ENCODE peak calls at places on chromosomes 7 and 10, in ten cellular contexts. C is K562, O is right lobe of liver, F is body of pancreas, Y is tibial artery, U is tibial nerve, G is psoas muscle, J is astrocyte, R is keratinocyte, I is A549. A is an unnamed sample. For H3K4me1, the result is how much of the 10 kb centered on the place peaks cover.

GRCh38 chr7:158749396-158749795 is 44.8 kb upstream of the NCAPG2 start:
- DNase-seq in C (no peak), O (no peak), F (no peak), Y (no peak), U (no peak), G (no peak), J (no peak), R (no peak), I (no peak), A (no peak)

GRCh38 chr10:93386496-93387369 is 95.4 kb downstream of the MYOF start:
- DNase-seq in C (no peak), O (no peak), F (peak), Y (no peak), U (peak), G (peak), J (no peak), R (no peak), I (no peak), A (no peak)

GRCh38 chr7:52088008-52088787 is 771.6 kb upstream of the COBL start:
- DNase-seq in C (no peak), O (no peak), F (no peak), Y (no peak), U (no peak), G (no peak), J (no peak), R (no peak), I (no peak), A (no peak)

GRCh38 chr10:99235469-99235871 is at the start of gene HPSE2:
- DNase-seq in C (no peak), O (no peak), F (no peak), Y (no peak), U (no peak), G (no peak), J (no peak), R (no peak), I (no peak), A (no peak)

GRCh38 chr7:115618676-115619075 is 411.9 kb downstream of the TFEC start:
- DNase-seq in C (no peak), O (no peak), F (no peak), Y (no peak), U (no peak), G (no peak), J (peak), R (no peak), I (no peak), A (no peak)

GRCh38 chr10:132879408-132880147 is 62.8 kb downstream of the CFAP46 start:
- DNase-seq in C (no peak), O (peak), F (no peak), Y (no peak), U (no peak), G (peak), J (no peak), R (no peak), I (no peak), A (peak)

GRCh38 chr7:43248961-43249807 is 136.7 kb downstream of the HECW1 start:
- DNase-seq in C (peak), O (no peak), F (peak), Y (no peak), U (no peak), G (peak), J (peak), R (no peak), I (peak), A (peak)

GRCh38 chr10:123134058-123134914 is 1.5 kb upstream of the HMX3 start:
- DNase-seq in C (no peak), O (no peak), F (no peak), Y (no peak), U (no peak), G (no peak), J (no peak), R (no peak), I (no peak), A (no peak)

GRCh38 chr10:129049501-129049900 is 417.5 kb upstream of the MGMT start:
- DNase-seq in C (no peak), O (no peak), F (no peak), Y (no peak), U (no peak), G (no peak), J (no peak), R (no peak), I (no peak), A (no peak)

GRCh38 chr7:151795168-151795754 is 81.7 kb downstream of the PRKAG2 start:
- DNase-seq in C (no peak), O (peak), F (no peak), Y (no peak), U (no peak), G (peak), J (no peak), R (no peak), I (no peak), A (peak)

GRCh38 chr7:30240401-30240800 is 44.0 kb upstream of the ZNRF2 start:
- DNase-seq in C (peak), O (no peak), F (no peak), Y (no peak), U (no peak), G (no peak), J (peak), R (no peak), I (no peak), A (no peak)

GRCh38 chr7:27115161-27116018 is 12.9 kb upstream of the HOXA2 start:
- DNase-seq in C (no peak), O (no peak), F (no peak), Y (no peak), U (no peak), G (peak), J (peak), R (no peak), I (peak), A (no peak)

GRCh38 chr10:125136087-125136486 is 24.3 kb downstream of the CTBP2 start:
- DNase-seq in C (no peak), O (no peak), F (no peak), Y (no peak), U (no peak), G (no peak), J (no peak), R (no peak), I (no peak), A (no peak)

GRCh38 chr10:21849624-21850023 is 153.9 kb downstream of the DNAJC1 start:
- DNase-seq in C (peak), O (no peak), F (no peak), Y (no peak), U (no peak), G (no peak), J (no peak), R (no peak), I (no peak), A (no peak)

GRCh38 chr7:95141755-95142154 is 182.6 kb downstream of the PON1 start:
- DNase-seq in C (no peak), O (no peak), F (no peak), Y (no peak), U (no peak), G (no peak), J (peak), R (no peak), I (no peak), A (no peak)

GRCh38 chr7:93914581-93915066 is 6.9 kb upstream of the GNG11 start:
- DNase-seq in C (no peak), O (no peak), F (no peak), Y (no peak), U (no peak), G (no peak), J (peak), R (no peak), I (no peak), A (no peak)

GRCh38 chr10:27447540-27447939 is 56.6 kb upstream of the RAB18 start:
- DNase-seq in C (no peak), O (no peak), F (no peak), Y (no peak), U (no peak), G (no peak), J (no peak), R (no peak), I (no peak), A (no peak)

GRCh38 chr10:14653271-14654161 is 121.2 kb downstream of the FAM107B start:
- DNase-seq in C (no peak), O (no peak), F (peak), Y (no peak), U (peak), G (no peak), J (peak), R (peak), I (peak), A (no peak)

GRCh38 chr7:130274983-130275649 is 8.5 kb downstream of the CPA2 start:
- DNase-seq in C (no peak), O (no peak), F (no peak), Y (no peak), U (no peak), G (no peak), J (peak), R (no peak), I (no peak), A (no peak)

GRCh38 chr7:31811650-31812461 is 124.8 kb downstream of the PPP1R17 start:
- DNase-seq in C (no peak), O (no peak), F (peak), Y (peak), U (peak), G (no peak), J (peak), R (no peak), I (no peak), A (peak)

GRCh38 chr7:112395411-112395810 is 54.8 kb upstream of the IFRD1 start:
- DNase-seq in C (no peak), O (no peak), F (no peak), Y (no peak), U (no peak), G (no peak), J (no peak), R (no peak), I (no peak), A (no peak)

GRCh38 chr10:21929070-21929469 is 74.5 kb downstream of the DNAJC1 start:
- DNase-seq in C (peak), O (no peak), F (no peak), Y (no peak), U (no peak), G (no peak), J (peak), R (peak), I (no peak), A (no peak)

GRCh38 chr7:108211382-108212201 is 81.4 kb upstream of the LAMB4 start:
- DNase-seq in C (peak), O (no peak), F (peak), Y (no peak), U (no peak), G (no peak), J (peak), R (no peak), I (peak), A (no peak)

GRCh38 chr10:75179657-75180177 is 30.9 kb upstream of the VDAC2 start:
- DNase-seq in C (no peak), O (no peak), F (no peak), Y (no peak), U (no peak), G (no peak), J (no peak), R (no peak), I (no peak), A (no peak)

GRCh38 chr10:48363617-48364355 is 57.3 kb downstream of the MAPK8 start:
- DNase-seq in C (peak), O (no peak), F (peak), Y (no peak), U (peak), G (no peak), J (peak), R (peak), I (peak), A (no peak)
- TF ChIP-seq CTCF in C (peak), O (peak), F (peak), Y (peak), U (peak), G (peak), J (peak), R (peak), I (peak), A (peak)

GRCh38 chr10:13347235-13348156 is 597 bp downstream of the SEPHS1 start:
- DNase-seq in C (peak), O (peak), F (peak), Y (peak), U (peak), G (peak), J (peak), R (no peak), I (peak), A (peak)
- H3K4me1 ChIP-seq in C (under half), O (under half), F (under half), Y (under half), U (under half), G (under half), J (under half), R (under half), I (under half), A (under half)

DNA sequence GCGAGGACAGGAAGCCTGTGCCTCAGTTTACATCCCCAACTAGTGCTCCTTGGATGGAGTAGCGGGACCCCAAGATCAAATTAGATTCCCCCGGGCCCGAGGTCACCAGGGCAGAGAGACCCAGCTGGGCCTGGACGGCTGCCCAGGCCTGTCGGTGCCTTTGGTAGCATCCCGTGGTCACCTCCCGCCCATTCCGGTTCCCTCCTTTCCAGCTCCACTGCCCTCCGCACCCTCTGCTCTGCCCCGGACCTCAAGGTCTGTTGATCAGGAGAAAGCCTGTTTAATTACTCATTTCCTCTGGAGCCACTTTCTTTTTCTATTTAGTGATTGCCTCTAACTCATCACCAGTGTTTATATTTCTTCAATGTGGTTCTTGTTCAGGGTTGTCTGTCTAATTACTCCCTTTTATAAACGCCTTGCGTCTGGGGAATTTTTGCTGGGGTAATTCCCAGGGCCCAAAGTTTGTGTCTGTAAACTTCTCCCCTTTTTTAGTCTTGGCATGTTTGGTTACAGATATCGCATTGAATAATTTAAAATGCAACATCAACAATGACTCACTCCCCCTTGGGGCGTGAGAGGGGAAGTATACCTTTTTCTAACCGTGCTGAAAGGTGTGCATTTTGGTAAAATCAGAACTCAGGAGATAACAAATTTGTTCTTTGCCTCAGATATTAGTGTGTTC is 1.9 kb downstream of the FOXK1 start:
- DNase-seq in C (peak), O (peak), F (peak), Y (peak), U (peak), G (peak), J (peak), R (peak), I (no peak), A (peak)
- TF ChIP-seq CTCF in C (no peak), O (no peak), F (peak), Y (peak), U (no peak), G (no peak), J (no peak), R (no peak), I (peak), A (no peak)

DNA sequence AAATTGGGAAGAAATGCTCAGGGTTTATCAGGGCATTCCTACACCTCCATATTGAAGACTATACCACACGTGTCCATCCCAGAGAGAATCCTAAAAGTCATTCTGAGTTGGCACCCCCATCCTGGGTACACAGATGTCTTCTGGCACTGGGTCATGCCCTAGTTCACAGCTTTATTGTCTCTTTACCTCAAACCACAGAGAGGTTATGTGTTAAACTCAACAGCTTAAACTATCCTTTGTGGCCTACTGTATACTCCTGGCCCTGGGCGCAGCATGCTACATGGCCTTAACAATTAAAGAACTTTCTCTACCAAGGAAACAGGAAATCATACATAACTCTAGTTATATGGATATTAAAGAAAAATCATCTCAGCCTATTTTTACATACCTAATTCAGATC is 115.6 kb upstream of the SEM1 start:
- DNase-seq in C (no peak), O (no peak), F (no peak), Y (no peak), U (no peak), G (no peak), J (no peak), R (no peak), I (no peak), A (no peak)
- H3K4me1 ChIP-seq in C (under half), O (under half), F (under half), Y (under half), U (under half), G (under half), J (under half), R (under half), I (under half), A (under half)

GRCh38 chr7:19017374-19017773 is 100.1 kb downstream of the TWIST1 start:
- DNase-seq in C (no peak), O (no peak), F (no peak), Y (no peak), U (no peak), G (no peak), J (no peak), R (no peak), I (no peak), A (no peak)
- TF ChIP-seq CTCF in C (no peak), O (no peak), F (no peak), Y (no peak), U (no peak), G (no peak), J (no peak), R (no peak), I (no peak), A (no peak)

GRCh38 chr7:4650471-4651047 is 31.5 kb upstream of the FOXK1 start:
- DNase-seq in C (no peak), O (peak), F (no peak), Y (no peak), U (no peak), G (peak), J (peak), R (no peak), I (no peak), A (no peak)
- H3K4me1 ChIP-seq in C (under half), O (under half), F (under half), Y (under half), U (under half), G (under half), J (under half), R (under half), I (under half), A (under half)

DNA sequence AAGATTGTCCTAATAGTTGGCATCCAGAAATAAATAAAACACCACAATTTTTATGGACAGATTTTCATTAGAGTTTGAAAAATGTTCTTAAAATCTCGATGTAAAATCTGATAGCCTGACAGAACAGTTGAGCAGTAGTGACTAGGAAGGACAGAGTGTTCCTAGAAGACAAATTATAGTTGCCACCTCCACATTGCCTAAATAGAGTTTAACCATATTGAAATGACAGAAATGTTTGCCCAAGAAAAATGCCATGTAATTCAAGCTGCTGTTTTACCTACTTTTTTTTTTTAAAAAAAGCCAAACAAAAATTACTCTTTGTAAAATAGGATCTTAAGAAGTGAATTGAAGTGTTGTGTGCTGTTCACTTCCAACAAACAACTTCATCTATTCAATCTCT is 8.9 kb upstream of the HERC4 start:
- DNase-seq in C (no peak), O (no peak), F (no peak), Y (no peak), U (no peak), G (no peak), J (no peak), R (no peak), I (no peak), A (no peak)
- TF ChIP-seq CTCF in C (no peak), O (no peak), F (no peak), Y (no peak), U (no peak), G (no peak), J (no peak), R (no peak), I (no peak), A (no peak)

DNA sequence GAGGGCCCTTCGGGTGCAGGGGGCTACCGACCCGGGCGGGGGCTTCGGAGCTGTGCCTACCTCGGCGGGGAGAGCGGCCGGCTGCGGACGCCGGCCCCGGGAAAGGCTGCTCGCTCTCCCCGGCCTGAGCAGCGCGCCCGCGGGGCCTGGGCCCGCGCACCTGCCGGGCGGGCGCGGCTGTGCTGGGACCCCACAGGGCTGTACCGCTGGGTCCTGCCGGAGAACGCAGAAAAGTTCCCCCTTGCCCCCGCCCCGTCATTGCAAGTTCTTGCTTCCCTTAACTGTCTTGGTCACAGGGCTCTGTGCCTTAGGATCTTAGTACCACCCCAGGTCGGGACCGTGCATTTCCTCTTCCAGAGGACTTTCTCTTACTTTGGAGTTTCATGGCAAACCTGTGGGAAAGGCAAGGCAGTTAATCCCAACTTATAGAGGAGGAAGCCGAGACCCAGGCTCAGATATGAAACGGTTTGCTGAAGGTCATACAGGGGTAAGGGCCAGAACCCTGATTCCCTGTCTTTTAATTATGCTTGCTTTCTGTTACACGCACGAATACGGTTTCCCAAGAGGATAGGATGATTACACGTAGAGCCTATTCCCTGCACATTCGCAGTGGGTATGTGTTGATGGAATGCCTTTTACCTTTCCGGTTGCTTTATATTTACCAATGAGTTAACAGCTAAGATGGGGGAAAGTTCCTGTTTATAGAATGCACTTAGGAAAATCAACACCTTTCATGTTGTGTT is 662 bp downstream of the PCGF5 start:
- DNase-seq in C (peak), O (no peak), F (peak), Y (no peak), U (peak), G (peak), J (peak), R (no peak), I (peak), A (peak)
- H3K4me1 ChIP-seq in C (under half), O (under half), F (under half), Y (half or more), U (under half), G (under half), J (under half), R (under half), I (under half), A (under half)

DNA sequence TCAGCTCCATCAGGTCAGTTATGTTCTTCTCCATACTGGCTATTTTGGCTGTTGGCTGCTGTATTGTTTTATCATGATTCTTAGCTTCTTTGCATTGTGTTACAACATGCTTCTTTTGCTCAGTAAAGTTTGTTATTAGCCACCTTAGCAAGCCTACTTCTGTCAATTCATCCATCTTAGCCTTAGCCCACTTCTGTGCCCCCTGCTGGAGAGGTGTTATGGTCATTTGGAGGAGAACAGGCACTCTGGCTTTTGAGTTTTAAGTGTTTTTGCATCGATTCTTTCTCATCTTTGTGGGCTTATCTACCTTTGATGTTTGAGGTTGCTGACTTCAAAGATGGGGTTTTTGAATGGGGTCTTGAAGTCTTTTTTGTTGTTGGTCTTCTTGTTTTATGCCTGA is 204.6 kb upstream of the FOXP2 start:
- DNase-seq in C (no peak), O (no peak), F (no peak), Y (no peak), U (no peak), G (no peak), J (no peak), R (no peak), I (no peak), A (no peak)
- TF ChIP-seq CTCF in C (no peak), O (peak), F (no peak), Y (no peak), U (no peak), G (no peak), J (no peak), R (no peak), I (no peak), A (no peak)

A was measured in left lung.